ENCODE peak calls at places on chromosomes 2 and 18, in four cellular contexts. One of them, this sample, is unnamed.

GRCh38 chr2:100588071-100588786 is 25.4 kb downstream of the PDCL3 start:
- DNase-seq in HCT116: no peak
- DNase-seq in CD8-positive, alpha-beta T cell: peak; percentile 34
- DNase-seq in cardiac muscle cell: no peak
- DNase-seq in this sample: peak; percentile 10

GRCh38 chr2:19936203-19936602 is 34.4 kb upstream of the TTC32 start:
- DNase-seq in cardiac muscle cell: no peak
- DNase-seq in HCT116: no peak
- DNase-seq in CD8-positive, alpha-beta T cell: no peak
- DNase-seq in this sample: no peak

GRCh38 chr2:108423502-108424251 is 25.3 kb upstream of the GCC2 start:
- DNase-seq in cardiac muscle cell: no peak
- DNase-seq in HCT116: no peak
- DNase-seq in CD8-positive, alpha-beta T cell: no peak
- DNase-seq in this sample: no peak

GRCh38 chr18:9735879-9736278 is 27.8 kb downstream of the RAB31 start:
- DNase-seq in cardiac muscle cell: no peak
- DNase-seq in HCT116: no peak
- DNase-seq in CD8-positive, alpha-beta T cell: no peak
- DNase-seq in this sample: no peak

GRCh38 chr18:79439201-79440023 is 43.7 kb downstream of the NFATC1 start:
- DNase-seq in cardiac muscle cell: no peak
- DNase-seq in CD8-positive, alpha-beta T cell: peak; percentile 48
- DNase-seq in HCT116: no peak
- DNase-seq in this sample: peak; percentile 82

GRCh38 chr2:216016581-216016980 is 3.2 kb upstream of the MREG start:
- DNase-seq in HCT116: no peak
- DNase-seq in cardiac muscle cell: no peak
- DNase-seq in CD8-positive, alpha-beta T cell: no peak
- DNase-seq in this sample: no peak

GRCh38 chr2:95041824-95042442 is 16.4 kb downstream of the MAL start:
- DNase-seq in cardiac muscle cell: no peak
- DNase-seq in HCT116: no peak
- DNase-seq in CD8-positive, alpha-beta T cell: no peak
- DNase-seq in this sample: no peak

GRCh38 chr2:238864207-238865014 is 16.5 kb downstream of the TWIST2 start:
- DNase-seq in cardiac muscle cell: no peak
- DNase-seq in CD8-positive, alpha-beta T cell: no peak
- DNase-seq in HCT116: peak; percentile 78
- DNase-seq in this sample: peak; percentile 90

GRCh38 chr2:80168037-80168436 is 136.5 kb downstream of the LRRTM1 start:
- DNase-seq in HCT116: no peak
- DNase-seq in CD8-positive, alpha-beta T cell: no peak
- DNase-seq in cardiac muscle cell: no peak
- DNase-seq in this sample: no peak

GRCh38 chr2:69138793-69139510 is 126.0 kb downstream of the ANTXR1 start:
- DNase-seq in CD8-positive, alpha-beta T cell: no peak
- DNase-seq in HCT116: peak; percentile 45
- DNase-seq in cardiac muscle cell: no peak
- DNase-seq in this sample: peak; percentile 48

GRCh38 chr2:23693606-23693951 is 233.3 kb downstream of the ATAD2B start:
- DNase-seq in HCT116: no peak
- DNase-seq in cardiac muscle cell: no peak
- DNase-seq in CD8-positive, alpha-beta T cell: no peak
- DNase-seq in this sample: no peak

GRCh38 chr2:71852141-71852711 is 295.4 kb downstream of the CYP26B1 start:
- DNase-seq in CD8-positive, alpha-beta T cell: no peak
- DNase-seq in cardiac muscle cell: no peak
- DNase-seq in HCT116: no peak
- DNase-seq in this sample: no peak

GRCh38 chr18:52069201-52069600 is 270.8 kb upstream of the DCC start:
- DNase-seq in HCT116: no peak
- DNase-seq in cardiac muscle cell: no peak
- DNase-seq in CD8-positive, alpha-beta T cell: no peak
- DNase-seq in this sample: no peak

GRCh38 chr2:64311948-64312621 is 141.9 kb upstream of the LGALSL start:
- DNase-seq in cardiac muscle cell: peak; percentile 58
- DNase-seq in CD8-positive, alpha-beta T cell: no peak
- DNase-seq in HCT116: peak; percentile 71
- DNase-seq in this sample: peak; percentile 96

GRCh38 chr2:222615320-222615719 is 40.6 kb downstream of the FARSB start:
- DNase-seq in HCT116: no peak
- DNase-seq in cardiac muscle cell: no peak
- DNase-seq in CD8-positive, alpha-beta T cell: no peak
- DNase-seq in this sample: no peak

GRCh38 chr2:1499033-1499795 is 86.0 kb downstream of the TPO start:
- DNase-seq in CD8-positive, alpha-beta T cell: no peak
- DNase-seq in cardiac muscle cell: no peak
- DNase-seq in HCT116: no peak
- DNase-seq in this sample: no peak

GRCh38 chr18:76519156-76519549 is 24.1 kb upstream of the ZNF516 start:
- DNase-seq in CD8-positive, alpha-beta T cell: no peak
- DNase-seq in HCT116: no peak
- DNase-seq in cardiac muscle cell: peak; percentile 28
- DNase-seq in this sample: no peak

GRCh38 chr18:12929477-12930083 is 18.2 kb upstream of the SEH1L start:
- DNase-seq in cardiac muscle cell: no peak
- DNase-seq in HCT116: no peak
- DNase-seq in CD8-positive, alpha-beta T cell: peak; percentile 33
- DNase-seq in this sample: no peak

GRCh38 chr2:226813148-226813701 is 13.6 kb upstream of the IRS1 start:
- DNase-seq in CD8-positive, alpha-beta T cell: no peak
- DNase-seq in cardiac muscle cell: no peak
- DNase-seq in HCT116: no peak
- DNase-seq in this sample: no peak

GRCh38 chr18:27652480-27653121 is 467.5 kb upstream of the CHST9 start:
- DNase-seq in CD8-positive, alpha-beta T cell: no peak
- DNase-seq in HCT116: no peak
- DNase-seq in cardiac muscle cell: peak; percentile 77
- DNase-seq in this sample: no peak

GRCh38 chr2:127541849-127542630 is 6.6 kb downstream of the MYO7B start:
- DNase-seq in CD8-positive, alpha-beta T cell: no peak
- DNase-seq in cardiac muscle cell: no peak
- DNase-seq in HCT116: no peak
- DNase-seq in this sample: peak; percentile 17

GRCh38 chr2:180694445-180695421 is 285.7 kb upstream of the UBE2E3 start:
- DNase-seq in cardiac muscle cell: no peak
- DNase-seq in CD8-positive, alpha-beta T cell: no peak
- DNase-seq in HCT116: no peak
- DNase-seq in this sample: no peak

GRCh38 chr2:45869165-45869501 is 217.7 kb downstream of the PRKCE start:
- DNase-seq in CD8-positive, alpha-beta T cell: no peak
- DNase-seq in HCT116: no peak
- DNase-seq in cardiac muscle cell: no peak
- DNase-seq in this sample: no peak

GRCh38 chr2:200137275-200137674 is 169.2 kb upstream of the SPATS2L start:
- DNase-seq in HCT116: no peak
- DNase-seq in CD8-positive, alpha-beta T cell: no peak
- DNase-seq in cardiac muscle cell: no peak
- DNase-seq in this sample: no peak

GRCh38 chr2:51103205-51103604 is 71.3 kb upstream of the NRXN1 start:
- DNase-seq in HCT116: peak; percentile 4
- DNase-seq in CD8-positive, alpha-beta T cell: no peak
- DNase-seq in cardiac muscle cell: peak; percentile 85
- DNase-seq in this sample: peak; percentile 43

GRCh38 chr2:8684421-8684884 is 2.6 kb downstream of the ID2 start:
- DNase-seq in CD8-positive, alpha-beta T cell: peak; percentile 50
- DNase-seq in HCT116: peak; percentile 38
- DNase-seq in cardiac muscle cell: peak; percentile 61
- DNase-seq in this sample: no peak

GRCh38 chr18:2036136-2036535 is 535.2 kb downstream of the METTL4 start:
- DNase-seq in HCT116: no peak
- DNase-seq in CD8-positive, alpha-beta T cell: no peak
- DNase-seq in cardiac muscle cell: no peak
- DNase-seq in this sample: no peak

GRCh38 chr2:59288771-59289170 is 1047.6 kb upstream of the FANCL start:
- DNase-seq in cardiac muscle cell: no peak
- DNase-seq in CD8-positive, alpha-beta T cell: no peak
- DNase-seq in HCT116: no peak
- DNase-seq in this sample: no peak

GRCh38 chr2:196263181-196263747 is 91.9 kb upstream of the STK17B start:
- DNase-seq in HCT116: no peak
- DNase-seq in cardiac muscle cell: no peak
- DNase-seq in CD8-positive, alpha-beta T cell: peak; percentile 59
- DNase-seq in this sample: peak; percentile 96

GRCh38 chr2:196258407-196258806 is 87.0 kb upstream of the STK17B start:
- DNase-seq in CD8-positive, alpha-beta T cell: no peak
- DNase-seq in HCT116: no peak
- DNase-seq in cardiac muscle cell: no peak
- DNase-seq in this sample: no peak

GRCh38 chr2:196259507-196260481 is 88.4 kb upstream of the STK17B start:
- DNase-seq in HCT116: no peak
- DNase-seq in cardiac muscle cell: peak; percentile 28
- DNase-seq in CD8-positive, alpha-beta T cell: peak; percentile 37
- DNase-seq in this sample: no peak

GRCh38 chr2:196262606-196263005 is 91.2 kb upstream of the STK17B start:
- DNase-seq in CD8-positive, alpha-beta T cell: no peak
- DNase-seq in cardiac muscle cell: no peak
- DNase-seq in HCT116: no peak
- DNase-seq in this sample: no peak

DNA sequence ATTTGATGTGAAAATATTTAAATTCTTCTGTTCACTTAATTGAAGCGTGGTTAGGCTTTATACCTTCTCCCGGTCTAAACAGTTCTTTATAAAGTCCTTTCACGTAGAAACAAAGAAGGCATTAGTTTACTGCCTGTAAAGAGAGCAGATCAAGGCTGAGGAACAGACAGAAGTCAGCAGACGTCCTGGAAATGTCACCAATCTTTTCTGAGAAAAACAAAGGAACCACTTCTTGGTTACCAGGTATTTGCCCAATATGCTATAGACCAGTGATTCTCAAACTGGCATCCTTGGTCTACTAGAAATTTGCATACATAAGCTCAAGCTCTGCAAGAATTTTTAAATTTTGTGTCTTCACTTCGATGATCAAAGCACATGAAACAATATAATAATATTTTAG is 89.2 kb upstream of the STK17B start:
- DNase-seq in CD8-positive, alpha-beta T cell: no peak
- DNase-seq in HCT116: no peak
- DNase-seq in cardiac muscle cell: no peak
- DNase-seq in this sample: no peak
- H3K27ac ChIP-seq in CD8-positive, alpha-beta T cell: peak overlapping the region; percentile 39
- H3K27ac ChIP-seq in HCT116: no peak overlapping the region
- H3K27ac ChIP-seq in cardiac muscle cell: peak overlapping the region; percentile 9
- H3K27ac ChIP-seq in this sample: no peak overlapping the region

DNA sequence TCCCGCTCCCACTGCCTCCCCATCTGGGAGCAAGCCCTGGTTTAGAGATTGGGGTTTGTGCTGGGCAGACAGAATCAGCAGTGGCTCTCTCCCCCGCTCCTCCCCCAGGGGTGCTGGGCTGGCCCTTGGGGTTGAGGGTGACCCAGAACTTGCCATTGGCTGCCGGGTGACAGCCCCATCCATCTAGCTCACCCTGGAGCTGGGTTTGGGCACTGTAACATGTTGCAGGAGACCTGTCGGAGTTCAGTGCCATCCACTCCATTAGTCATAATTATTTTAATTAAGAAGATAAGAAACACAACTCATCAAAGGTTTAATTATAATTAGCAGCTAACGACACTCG is 111.4 kb upstream of the OTOS start:
- DNase-seq in cardiac muscle cell: no peak
- DNase-seq in CD8-positive, alpha-beta T cell: no peak
- DNase-seq in HCT116: no peak
- DNase-seq in this sample: no peak
- H3K4me3 ChIP-seq in cardiac muscle cell: no peak overlapping the region
- H3K4me3 ChIP-seq in CD8-positive, alpha-beta T cell: no peak overlapping the region
- H3K4me3 ChIP-seq in HCT116: peak overlapping the region; percentile 60
- H3K4me3 ChIP-seq in this sample: peak overlapping the region; percentile 56

DNA sequence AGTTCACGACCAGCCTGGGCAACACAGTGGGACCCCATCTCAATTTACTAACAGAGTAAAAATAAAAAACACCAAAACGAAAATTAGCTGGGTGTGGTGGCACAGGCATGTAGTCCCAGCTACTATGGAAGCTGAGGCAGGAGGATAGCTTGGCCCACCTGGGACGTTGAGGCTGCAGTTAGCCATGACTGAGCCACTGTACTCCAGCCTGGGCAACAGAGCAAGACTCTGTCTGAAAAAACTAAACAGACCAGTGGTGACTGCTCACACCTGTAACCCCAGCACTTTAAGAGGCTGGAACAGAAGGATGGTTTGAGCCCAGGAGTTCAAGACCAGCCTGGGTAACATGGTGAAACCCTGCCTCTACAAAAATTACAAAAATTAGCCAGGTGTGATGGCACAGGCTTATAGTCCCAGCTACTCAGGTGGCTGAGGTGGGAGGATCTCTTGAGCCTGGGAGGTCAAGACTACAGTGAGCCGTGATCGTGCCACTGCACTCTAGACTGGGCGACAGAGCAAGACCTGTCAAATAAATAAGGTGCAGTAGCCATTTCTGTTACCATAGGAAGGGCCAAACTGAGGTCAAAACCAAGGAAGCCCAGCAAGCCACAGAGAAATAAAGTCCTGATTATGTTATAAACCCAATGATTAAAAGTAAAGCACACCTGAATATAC is 14.0 kb downstream of the USP34 start:
- DNase-seq in HCT116: no peak
- DNase-seq in cardiac muscle cell: no peak
- DNase-seq in CD8-positive, alpha-beta T cell: no peak
- DNase-seq in this sample: no peak
- H3K27ac ChIP-seq in HCT116: no peak overlapping the region
- H3K27ac ChIP-seq in cardiac muscle cell: peak overlapping the region; percentile 48
- H3K27ac ChIP-seq in CD8-positive, alpha-beta T cell: no peak overlapping the region
- H3K27ac ChIP-seq in this sample: no peak overlapping the region

GRCh38 chr2:183389546-183390080 is 265.4 kb downstream of the NUP35 start:
- DNase-seq in cardiac muscle cell: no peak
- DNase-seq in HCT116: no peak
- DNase-seq in CD8-positive, alpha-beta T cell: no peak
- DNase-seq in this sample: no peak
- H3K4me3 ChIP-seq in cardiac muscle cell: no peak overlapping the region
- H3K4me3 ChIP-seq in HCT116: no peak overlapping the region
- H3K4me3 ChIP-seq in CD8-positive, alpha-beta T cell: no peak overlapping the region
- H3K4me3 ChIP-seq in this sample: no peak overlapping the region

GRCh38 chr2:44044281-44044720 is 48.5 kb upstream of the LRPPRC start:
- DNase-seq in cardiac muscle cell: peak; percentile 90
- DNase-seq in CD8-positive, alpha-beta T cell: peak; percentile 70
- DNase-seq in HCT116: peak; percentile 77
- DNase-seq in this sample: peak; percentile 89
- H3K27ac ChIP-seq in cardiac muscle cell: no peak overlapping the region
- H3K27ac ChIP-seq in CD8-positive, alpha-beta T cell: no peak overlapping the region
- H3K27ac ChIP-seq in HCT116: peak overlapping the region; percentile 7
- H3K27ac ChIP-seq in this sample: no peak overlapping the region

This sample was measured in SJCRH30.